ENCODE peak calls at places on chromosomes 16 and 17, in four cellular contexts. W is ovary, C is upper lobe of left lung, G is IMR-90. P is an unnamed sample. For H3K4me1, the result is how much of the 10 kb centered on the place peaks cover.

GRCh38 chr17:28268610-28269313 is 50.2 kb upstream of the TMEM97 start:
- DNase-seq in W (no peak), C (no peak), G (no peak), P (no peak)

GRCh38 chr16:82761236-82761635 is 134.5 kb downstream of the CDH13 start:
- DNase-seq in C (peak), G (peak), W (peak), P (no peak)

GRCh38 chr16:50152807-50153647 is at the start of gene TENT4B:
- DNase-seq in W (peak), G (peak), C (peak), P (peak)

GRCh38 chr17:73151888-73152633 is 12.7 kb upstream of the SSTR2 start:
- DNase-seq in W (no peak), C (no peak), G (no peak), P (no peak)

GRCh38 chr17:19002191-19002590 is 2.4 kb downstream of the FAM83G start:
- DNase-seq in G (no peak), W (no peak), C (no peak), P (no peak)

GRCh38 chr16:566475-567361 is at the start of gene NHLRC4:
- DNase-seq in G (peak), W (peak), C (peak), P (no peak)

GRCh38 chr16:68332411-68333121 is 21.7 kb downstream of the PRMT7 start:
- DNase-seq in C (peak), W (no peak), G (peak), P (no peak)

GRCh38 chr17:82348866-82349265 is 10.2 kb upstream of the TEX19 start:
- DNase-seq in G (no peak), W (no peak), C (no peak), P (no peak)

GRCh38 chr16:9330036-9330545 is 238.6 kb downstream of the HAPSTR1 start:
- DNase-seq in W (no peak), G (no peak), C (no peak), P (no peak)

GRCh38 chr16:11586856-11587642 is at the start of gene LITAF:
- DNase-seq in W (peak), C (peak), G (peak), P (no peak)

GRCh38 chr17:14301279-14301760 is 439 bp downstream of the HS3ST3B1 start:
- DNase-seq in C (no peak), W (no peak), G (no peak), P (no peak)

GRCh38 chr16:65098916-65099315 is 22.9 kb downstream of the CDH11 start:
- DNase-seq in W (no peak), C (no peak), G (peak), P (no peak)

GRCh38 chr16:65099607-65100006 is 22.3 kb downstream of the CDH11 start:
- DNase-seq in W (no peak), G (no peak), C (no peak), P (no peak)

GRCh38 chr16:65095090-65095728 is 26.7 kb downstream of the CDH11 start:
- DNase-seq in G (no peak), W (no peak), C (no peak), P (no peak)

GRCh38 chr16:65097296-65097695 is 24.6 kb downstream of the CDH11 start:
- DNase-seq in G (no peak), C (no peak), W (no peak), P (no peak)

DNA sequence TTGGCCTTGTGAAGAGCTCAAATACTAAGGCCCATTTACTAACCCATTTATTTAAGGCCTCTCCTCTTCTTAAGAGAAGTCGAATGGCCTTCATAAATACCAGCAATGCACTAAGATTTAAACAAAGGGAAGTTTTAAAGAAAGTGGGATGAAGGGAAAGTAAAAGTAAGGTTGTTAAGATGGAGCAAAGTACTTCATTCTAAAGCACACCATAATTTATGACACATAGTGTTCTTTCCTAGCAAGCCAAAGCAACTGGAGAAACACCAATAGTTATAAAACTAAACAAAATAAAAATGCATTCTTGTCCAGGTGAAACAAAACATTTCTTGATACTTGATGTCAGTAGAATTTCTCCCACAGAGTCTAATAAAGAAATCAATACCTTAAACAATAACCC is 27.9 kb downstream of the CDH11 start:
- DNase-seq in W (no peak), G (no peak), C (no peak), P (no peak)
- H3K4me3 ChIP-seq in W (no peak), G (no peak), C (no peak), P (no peak)

DNA sequence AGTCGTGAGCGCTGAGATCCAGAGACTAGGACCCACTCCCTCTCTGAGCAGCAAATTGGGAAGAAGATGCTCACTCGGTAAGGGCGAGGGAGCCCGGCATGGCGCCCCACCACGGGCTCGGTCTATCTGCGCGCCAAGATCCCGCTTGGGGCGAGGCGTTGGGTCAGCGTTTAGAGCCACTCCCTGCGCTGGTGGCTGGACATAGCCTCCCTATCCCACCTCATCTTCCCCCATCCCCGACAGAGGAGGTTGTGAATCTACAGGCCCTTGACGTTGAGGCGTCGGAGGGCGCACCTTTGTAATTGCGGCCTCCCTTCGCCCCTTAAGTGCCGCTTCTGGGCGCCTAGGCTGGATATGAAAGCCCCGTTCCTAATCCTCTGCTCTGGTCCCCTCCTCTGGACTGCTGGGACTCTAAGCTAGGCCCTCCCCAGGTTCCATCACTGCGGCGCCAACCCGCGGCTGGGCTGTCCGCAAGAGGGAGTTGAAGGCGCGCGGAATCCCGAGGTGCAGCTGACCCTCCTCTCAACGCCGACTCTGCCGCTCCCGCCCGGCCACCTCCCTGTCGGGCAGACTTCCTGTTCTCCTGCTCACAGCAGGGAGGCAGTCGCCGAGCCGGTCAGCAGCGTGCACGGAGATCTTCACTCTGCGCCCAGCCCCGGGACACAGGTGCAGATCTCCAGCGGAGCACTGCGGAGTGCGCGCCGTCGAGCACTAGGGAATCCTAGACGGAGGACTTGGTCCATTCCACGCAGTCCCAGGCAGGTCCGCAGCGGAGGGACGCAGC is 16.1 kb upstream of the HOXB9 start:
- DNase-seq in C (no peak), W (no peak), G (no peak), P (no peak)
- TF ChIP-seq POLR2A in C (no peak), W (no peak), G (no peak), P (no peak)

GRCh38 chr17:7215652-7216139 is 3.9 kb downstream of the DLG4 start:
- DNase-seq in G (peak), W (peak), C (no peak), P (no peak)
- H3K4me1 ChIP-seq in G (under half), W (under half), C (under half), P (half or more)

GRCh38 chr17:41507315-41507880 is 2.0 kb upstream of the KRT13 start:
- DNase-seq in W (no peak), C (no peak), G (no peak), P (no peak)

GRCh38 chr17:41505836-41506767 is 690 bp upstream of the KRT13 start:
- DNase-seq in W (no peak), C (no peak), G (no peak), P (no peak)

GRCh38 chr17:41504126-41504977 is 1.1 kb downstream of the KRT13 start:
- DNase-seq in W (no peak), C (no peak), G (peak), P (no peak)

GRCh38 chr17:41503202-41503601 is 2.2 kb downstream of the KRT13 start:
- DNase-seq in C (no peak), W (no peak), G (no peak), P (no peak)

DNA sequence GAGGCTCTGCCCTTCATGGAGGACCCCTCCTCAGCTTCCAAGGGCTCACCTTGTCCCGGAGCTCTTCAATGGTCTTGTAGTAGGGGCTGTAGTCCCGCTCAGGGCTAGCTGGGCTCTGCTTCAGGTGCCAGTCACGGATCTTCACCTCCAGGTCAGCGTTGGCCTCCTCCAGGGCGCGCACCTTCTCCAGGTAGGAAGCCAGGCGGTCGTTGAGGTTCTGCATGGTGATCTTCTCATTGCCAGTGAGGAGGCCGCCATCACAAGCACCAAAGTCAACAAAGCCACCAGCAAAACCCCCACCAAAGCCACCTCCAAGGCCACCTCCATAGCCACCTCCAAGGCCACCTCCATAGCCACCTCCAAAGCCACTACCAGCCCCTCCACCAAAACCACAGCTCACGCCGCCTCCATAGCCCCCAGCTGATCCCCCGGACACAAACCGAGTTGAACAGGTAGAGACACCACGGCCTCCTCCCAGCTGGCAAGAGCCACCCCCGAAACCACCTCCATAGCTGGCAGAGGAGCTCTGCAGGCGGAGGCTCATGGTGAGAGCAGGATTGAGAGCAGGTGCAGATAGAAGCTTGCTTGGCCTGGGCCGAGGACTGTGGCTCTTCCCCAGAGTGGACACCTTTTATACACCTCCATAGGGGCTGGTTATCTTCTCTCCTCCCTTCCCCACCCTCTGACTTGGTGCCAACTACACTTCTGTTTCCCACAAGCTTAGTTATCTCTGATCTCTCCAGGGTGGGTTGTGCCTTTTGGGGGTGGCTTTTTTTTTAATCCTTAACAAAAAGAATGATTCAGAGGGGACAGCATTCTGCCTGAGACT is at the start of gene KRT13:
- DNase-seq in C (no peak), W (no peak), G (no peak), P (no peak)
- H3K4me3 ChIP-seq in C (no peak), W (no peak), G (no peak), P (peak)

GRCh38 chr17:78121801-78122220 is 6.7 kb downstream of the TMC6 start:
- DNase-seq in W (no peak), C (no peak), G (no peak), P (no peak)
- TF ChIP-seq POLR2A in W (no peak), C (no peak), G (no peak), P (no peak)

DNA sequence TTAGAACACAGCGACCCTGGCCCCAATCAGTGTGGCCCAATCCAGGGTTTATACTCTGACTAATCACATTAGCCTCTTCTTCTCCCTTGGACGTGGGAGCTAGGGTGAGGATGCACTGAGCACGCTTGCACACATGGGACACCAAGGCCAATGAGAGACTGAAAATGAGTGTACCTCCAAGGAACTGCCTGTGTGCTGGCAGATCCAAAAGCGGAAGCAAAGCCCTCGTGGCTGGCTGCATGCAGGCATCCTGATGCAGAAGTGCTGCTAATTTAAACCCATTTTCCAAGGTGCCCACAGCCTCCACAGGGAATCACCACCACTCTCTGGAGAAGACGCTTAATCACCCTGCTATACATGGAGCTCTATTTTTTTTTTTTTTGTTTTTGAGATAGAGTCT is 375.3 kb upstream of the XYLT1 start:
- DNase-seq in C (no peak), G (no peak), W (no peak), P (no peak)
- H3K4me1 ChIP-seq in C (under half), G (under half), W (under half), P (under half)

DNA sequence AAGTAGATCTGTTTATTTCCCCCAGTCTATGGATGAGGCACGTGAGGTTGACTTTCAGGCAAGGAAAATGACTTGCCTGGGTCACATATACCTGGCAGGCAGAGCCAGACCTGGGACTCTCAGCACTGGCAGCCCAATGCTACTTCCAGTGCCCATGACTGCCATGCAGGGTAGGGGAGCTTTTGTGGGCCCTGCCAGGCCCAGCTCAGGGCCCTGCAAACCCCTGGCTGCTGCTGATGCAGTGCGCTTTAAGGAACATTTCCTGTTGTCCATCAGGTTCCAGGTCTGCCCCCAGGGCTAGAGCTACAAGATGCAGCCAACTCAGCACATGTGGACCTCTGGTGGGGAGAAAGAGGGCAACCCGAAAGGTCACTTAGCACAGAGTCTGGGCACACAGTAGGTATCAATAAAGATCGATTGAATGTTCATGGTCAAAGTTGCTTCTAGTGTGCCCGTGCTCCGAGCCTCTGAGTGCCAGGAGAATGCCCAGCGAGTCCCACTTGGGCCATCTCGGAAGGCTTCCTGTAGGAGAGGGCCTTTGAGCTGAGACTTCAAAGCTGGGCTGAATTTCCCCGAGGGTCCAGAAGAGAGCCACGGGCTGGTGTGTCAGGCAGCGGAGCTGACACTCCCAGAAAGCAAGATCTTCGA is 513 bp upstream of the TBX21 start:
- DNase-seq in G (no peak), C (no peak), W (no peak), P (no peak)
- H3K4me3 ChIP-seq in G (no peak), C (peak), W (no peak), P (peak)

DNA sequence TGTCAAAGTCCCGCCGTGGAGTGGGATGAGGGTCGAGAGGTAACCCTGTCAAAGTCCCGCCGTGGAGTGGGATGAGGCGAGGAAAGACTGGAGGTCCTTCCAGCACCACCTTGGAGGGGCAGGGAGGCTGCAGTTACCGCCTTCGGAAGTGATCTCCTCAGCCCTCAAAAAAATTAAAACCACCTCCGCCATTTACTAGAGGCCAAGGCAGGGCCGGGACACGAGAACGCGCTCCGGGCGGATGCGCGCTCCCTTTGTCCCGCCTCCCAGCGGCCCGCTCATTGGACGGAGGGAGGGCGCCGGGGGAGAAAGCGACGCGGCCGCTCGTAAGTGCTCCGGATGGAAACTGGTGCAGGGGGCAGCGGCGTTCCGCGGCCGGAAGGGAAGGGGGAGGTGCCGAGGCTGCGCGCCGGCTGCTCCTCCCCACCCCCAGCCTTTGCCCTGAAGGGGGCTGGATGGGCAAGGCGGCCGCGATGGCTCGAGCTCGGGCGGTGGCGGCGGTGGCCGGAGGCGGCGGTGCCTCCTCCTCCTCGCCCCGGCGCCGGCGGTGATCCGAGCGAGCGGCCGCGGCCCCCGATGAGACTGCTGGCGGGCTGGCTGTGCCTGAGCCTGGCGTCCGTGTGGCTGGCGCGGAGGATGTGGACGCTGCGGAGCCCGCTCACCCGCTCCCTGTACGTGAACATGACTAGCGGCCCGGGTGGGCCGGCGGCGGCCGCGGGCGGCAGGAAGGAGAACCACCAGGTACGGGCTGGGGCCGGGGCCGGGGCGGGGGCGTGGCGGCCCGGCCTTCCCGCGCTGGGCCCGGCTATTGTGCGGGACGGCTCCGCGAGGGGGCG is at the start of gene METTL9:
- DNase-seq in C (peak), G (peak), W (peak), P (peak)
- TF ChIP-seq POLR2A in C (peak), G (peak), W (peak), P (no peak)

DNA sequence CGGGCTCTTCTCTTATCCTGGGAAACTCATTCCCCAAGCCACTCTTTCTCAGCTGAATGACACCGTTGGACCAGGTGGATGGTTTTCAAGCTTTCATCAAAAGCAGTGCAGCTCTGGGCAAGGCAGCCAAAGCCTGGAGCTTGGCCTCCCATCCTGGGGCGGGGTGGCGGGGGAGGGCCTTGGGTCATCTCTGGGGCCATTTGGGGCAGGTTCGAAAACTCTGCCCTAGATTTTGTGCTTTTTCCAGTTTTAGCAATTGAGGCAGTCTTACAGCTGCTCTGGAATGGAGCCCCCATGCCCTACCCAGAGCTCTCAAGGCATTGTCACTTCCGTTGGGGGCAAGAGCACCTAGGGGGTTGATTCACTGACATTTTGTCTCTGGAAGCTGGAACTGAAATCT is 9.1 kb downstream of the MPRIP start:
- DNase-seq in C (peak), G (no peak), W (no peak), P (no peak)
- H3K4me1 ChIP-seq in C (half or more), G (under half), W (under half), P (half or more)

P was measured in esophagus squamous epithelium.